ENCODE peak calls at places on chromosome 10, in six cellular contexts. J is Peyer's patch; K is lower lobe of right lung; L is iPS DF 6.9; F is cardiac muscle cell; C is CD8-positive, alpha-beta T cell. O is an unnamed sample.

GRCh38 chr10:60937784-60938654 is 6.0 kb downstream of the RHOBTB1 start:
- DNase-seq in L (no peak), K (no peak), J (no peak), F (no peak), C (no peak), O (no peak)

GRCh38 chr10:72981882-72982529 is 27.4 kb upstream of the PLA2G12B start:
- DNase-seq in J (no peak), F (peak; percentile 37), K (no peak), C (no peak), L (no peak), O (no peak)

GRCh38 chr10:94299417-94299816 is 63.3 kb downstream of the NOC3L start:
- DNase-seq in L (no peak), F (no peak), J (no peak), C (no peak), K (no peak), O (no peak)

GRCh38 chr10:117178190-117178589 is 19.1 kb upstream of the KCNK18 start:
- DNase-seq in K (no peak), L (no peak), J (no peak), F (no peak), C (no peak), O (no peak)

GRCh38 chr10:18713077-18713476 is 53.8 kb downstream of the ARL5B start:
- DNase-seq in C (no peak), F (no peak), L (no peak), K (no peak), J (no peak), O (no peak)

GRCh38 chr10:37784678-37785077 is 72.7 kb downstream of the ZNF248 start:
- DNase-seq in L (no peak), J (no peak), F (no peak), K (no peak), C (no peak), O (no peak)

GRCh38 chr10:30151581-30152389 is 92.4 kb upstream of the JCAD start:
- DNase-seq in F (no peak), K (no peak), J (no peak), L (no peak), C (no peak), O (no peak)

GRCh38 chr10:124068929-124069328 is 24.5 kb downstream of the CHST15 start:
- DNase-seq in J (no peak), K (no peak), F (no peak), L (no peak), C (no peak), O (no peak)

GRCh38 chr10:6320320-6321010 is 117.7 kb downstream of the PFKFB3 start:
- DNase-seq in K (no peak), L (no peak), J (no peak), C (no peak), F (no peak), O (no peak)

GRCh38 chr10:130898381-130898780 is 413.1 kb downstream of the TCERG1L start:
- DNase-seq in L (no peak), J (no peak), K (no peak), C (peak; percentile 31), F (no peak), O (no peak)

GRCh38 chr10:6956562-6956961 is 376.5 kb upstream of the PRKCQ start:
- DNase-seq in L (no peak), J (no peak), F (no peak), C (no peak), K (no peak), O (no peak)

DNA sequence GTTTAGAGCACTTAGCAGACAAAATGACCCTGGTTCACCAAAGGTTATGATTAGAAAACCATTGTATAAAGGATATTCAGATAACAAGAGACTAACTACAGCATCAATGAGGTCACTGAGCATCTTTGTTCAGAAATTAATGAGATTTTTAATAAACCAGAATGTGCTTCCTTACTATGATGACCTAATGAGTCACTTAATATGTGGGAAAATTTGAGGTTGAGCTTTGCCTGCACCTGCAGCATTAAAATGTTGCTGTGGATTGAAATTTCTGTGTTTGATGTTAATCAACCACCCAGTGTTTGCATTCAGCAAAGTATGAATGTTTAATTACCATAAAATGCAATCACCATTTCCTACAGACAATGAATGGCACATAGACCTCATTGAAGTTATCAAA is 45.8 kb downstream of the EXOC6 start:
- DNase-seq in L (no peak), K (no peak), F (no peak), J (no peak), C (no peak), O (no peak)
- H3K27ac ChIP-seq in L (no peak overlapping the region), K (no peak overlapping the region), F (no peak overlapping the region), J (no peak overlapping the region), C (no peak overlapping the region), O (no peak overlapping the region)

GRCh38 chr10:3749011-3749410 is 36.0 kb downstream of the KLF6 start:
- DNase-seq in J (no peak), C (peak; percentile 27), F (no peak), K (no peak), L (no peak), O (no peak)
- H3K27ac ChIP-seq in J (no peak overlapping the region), C (no peak overlapping the region), F (no peak overlapping the region), K (peak overlapping the region; percentile 43), L (no peak overlapping the region), O (no peak overlapping the region)

GRCh38 chr10:44467900-44468299 is 83.0 kb upstream of the CXCL12 start:
- DNase-seq in C (no peak), F (no peak), L (no peak), J (no peak), K (no peak), O (no peak)

GRCh38 chr10:44465430-44466115 is 80.7 kb upstream of the CXCL12 start:
- DNase-seq in F (no peak), C (no peak), L (no peak), J (no peak), K (no peak), O (no peak)

GRCh38 chr10:44464503-44464902 is 79.6 kb upstream of the CXCL12 start:
- DNase-seq in K (no peak), J (no peak), F (no peak), C (no peak), L (no peak), O (no peak)

GRCh38 chr10:44467090-44467489 is 82.2 kb upstream of the CXCL12 start:
- DNase-seq in J (no peak), F (no peak), K (no peak), C (no peak), L (no peak), O (no peak)

GRCh38 chr10:44466236-44466635 is 81.3 kb upstream of the CXCL12 start:
- DNase-seq in J (no peak), F (no peak), C (no peak), K (no peak), L (no peak), O (no peak)
- H3K27ac ChIP-seq in J (no peak overlapping the region), F (no peak overlapping the region), C (no peak overlapping the region), K (no peak overlapping the region), L (no peak overlapping the region), O (no peak overlapping the region)

GRCh38 chr10:128028508-128029279 is 97.5 kb downstream of the MKI67 start:
- DNase-seq in L (no peak), F (no peak), K (peak; percentile 34), J (no peak), C (no peak), O (no peak)

GRCh38 chr10:128030498-128031072 is 95.6 kb downstream of the MKI67 start:
- DNase-seq in F (no peak), C (no peak), L (no peak), K (peak; percentile 27), J (peak; percentile 27), O (no peak)

GRCh38 chr10:128029731-128030369 is 96.4 kb downstream of the MKI67 start:
- DNase-seq in J (no peak), L (no peak), C (no peak), K (no peak), F (no peak), O (no peak)

GRCh38 chr10:128027822-128028507 is 98.3 kb downstream of the MKI67 start:
- DNase-seq in L (no peak), K (peak; percentile 28), J (peak; percentile 36), F (no peak), C (no peak), O (no peak)

DNA sequence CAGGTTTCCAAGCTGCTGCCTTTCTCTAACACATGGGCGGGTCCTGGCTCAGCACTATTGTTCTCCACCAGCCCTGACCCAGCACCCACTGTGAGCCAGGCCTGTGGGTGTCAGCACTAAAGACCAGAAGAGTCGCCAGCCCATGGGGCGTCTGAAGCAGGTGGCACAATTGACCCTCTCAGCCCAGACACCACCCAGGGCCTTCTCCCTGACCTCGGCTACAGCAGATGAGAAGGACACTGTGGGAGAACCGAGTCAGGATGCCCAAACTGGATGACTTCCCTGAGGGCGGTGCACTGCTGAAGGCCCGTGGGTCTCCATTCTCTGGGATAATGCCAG is 97.0 kb downstream of the MKI67 start:
- DNase-seq in K (no peak), C (no peak), J (no peak), L (no peak), F (no peak), O (no peak)
- H3K27ac ChIP-seq in K (no peak overlapping the region), C (no peak overlapping the region), J (no peak overlapping the region), L (no peak overlapping the region), F (no peak overlapping the region), O (no peak overlapping the region)

DNA sequence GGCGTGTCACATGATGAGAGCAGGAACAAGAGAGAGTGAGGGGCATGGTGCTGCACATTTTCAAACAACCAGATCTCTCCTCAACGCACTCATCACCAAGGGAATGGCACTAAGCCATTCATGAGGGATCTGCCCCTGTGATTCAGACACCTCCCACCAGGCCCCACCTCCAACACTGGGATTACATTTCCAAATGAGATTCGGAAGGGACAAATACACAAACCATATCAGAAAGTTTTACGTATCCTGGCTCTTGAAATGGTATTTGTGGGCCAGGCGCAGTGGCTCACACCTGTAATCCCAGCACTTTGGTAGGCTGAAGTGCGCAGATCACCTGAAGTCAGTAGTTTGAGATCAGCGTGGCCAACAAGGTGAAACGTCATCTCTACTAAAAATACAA is 189.4 kb downstream of the PLXDC2 start:
- DNase-seq in L (no peak), J (no peak), K (no peak), C (no peak), F (no peak), O (no peak)
- H3K27ac ChIP-seq in L (no peak overlapping the region), J (peak overlapping the region; percentile 22), K (peak overlapping the region; percentile 85), C (no peak overlapping the region), F (no peak overlapping the region), O (no peak overlapping the region)

GRCh38 chr10:71348850-71349249 is 29.8 kb downstream of the SLC29A3 start:
- DNase-seq in F (no peak), L (no peak), K (no peak), C (no peak), J (no peak), O (no peak)
- H3K27ac ChIP-seq in F (no peak overlapping the region), L (no peak overlapping the region), K (no peak overlapping the region), C (no peak overlapping the region), J (no peak overlapping the region), O (no peak overlapping the region)